ENCODE peak calls at places on chromosomes 1 and 21, in ten cellular contexts. One of them, this sample, is unnamed. For H3K4me1, the result is how much of the 10 kb centered on the place peaks cover.

GRCh38 chr1:215082532-215083407 is at the start of gene KCNK2:
- DNase-seq in left ventricle myocardium inferior: no peak
- DNase-seq in pancreas: peak
- DNase-seq in heart left ventricle: no peak
- DNase-seq in SJSA1: no peak
- DNase-seq in aorta: peak
- DNase-seq in CD8-positive, alpha-beta T cell: no peak
- DNase-seq in naive thymus-derived CD4-positive, alpha-beta T cell: no peak
- DNase-seq in right cardiac atrium: no peak
- DNase-seq in IMR-90: peak
- DNase-seq in this sample: no peak

GRCh38 chr1:108194051-108194450 is 6.1 kb downstream of the SLC25A24 start:
- DNase-seq in IMR-90: no peak
- DNase-seq in heart left ventricle: no peak
- DNase-seq in right cardiac atrium: no peak
- DNase-seq in SJSA1: no peak
- DNase-seq in CD8-positive, alpha-beta T cell: no peak
- DNase-seq in naive thymus-derived CD4-positive, alpha-beta T cell: no peak
- DNase-seq in pancreas: no peak
- DNase-seq in left ventricle myocardium inferior: no peak
- DNase-seq in aorta: no peak
- DNase-seq in this sample: no peak

GRCh38 chr1:118340928-118341905 is 156.2 kb upstream of the SPAG17 start:
- DNase-seq in aorta: no peak
- DNase-seq in naive thymus-derived CD4-positive, alpha-beta T cell: no peak
- DNase-seq in left ventricle myocardium inferior: no peak
- DNase-seq in heart left ventricle: no peak
- DNase-seq in right cardiac atrium: no peak
- DNase-seq in SJSA1: no peak
- DNase-seq in IMR-90: no peak
- DNase-seq in pancreas: no peak
- DNase-seq in CD8-positive, alpha-beta T cell: no peak
- DNase-seq in this sample: no peak

GRCh38 chr21:44365251-44365966 is 12.0 kb downstream of the TRPM2 start:
- DNase-seq in pancreas: peak
- DNase-seq in heart left ventricle: no peak
- DNase-seq in IMR-90: no peak
- DNase-seq in naive thymus-derived CD4-positive, alpha-beta T cell: no peak
- DNase-seq in left ventricle myocardium inferior: no peak
- DNase-seq in CD8-positive, alpha-beta T cell: no peak
- DNase-seq in right cardiac atrium: no peak
- DNase-seq in aorta: peak
- DNase-seq in SJSA1: no peak
- DNase-seq in this sample: no peak

GRCh38 chr1:203057831-203058673 is 27.8 kb downstream of the MYOG start:
- DNase-seq in aorta: no peak
- DNase-seq in CD8-positive, alpha-beta T cell: no peak
- DNase-seq in pancreas: no peak
- DNase-seq in SJSA1: no peak
- DNase-seq in right cardiac atrium: no peak
- DNase-seq in naive thymus-derived CD4-positive, alpha-beta T cell: no peak
- DNase-seq in heart left ventricle: no peak
- DNase-seq in left ventricle myocardium inferior: no peak
- DNase-seq in IMR-90: peak
- DNase-seq in this sample: no peak

GRCh38 chr21:34530264-34530663 is 18.3 kb upstream of the KCNE1 start:
- DNase-seq in naive thymus-derived CD4-positive, alpha-beta T cell: no peak
- DNase-seq in IMR-90: peak
- DNase-seq in pancreas: no peak
- DNase-seq in CD8-positive, alpha-beta T cell: no peak
- DNase-seq in SJSA1: no peak
- DNase-seq in heart left ventricle: no peak
- DNase-seq in left ventricle myocardium inferior: no peak
- DNase-seq in aorta: no peak
- DNase-seq in right cardiac atrium: no peak
- DNase-seq in this sample: no peak

GRCh38 chr1:229883504-229884200 is 183.4 kb upstream of the GALNT2 start:
- DNase-seq in naive thymus-derived CD4-positive, alpha-beta T cell: no peak
- DNase-seq in CD8-positive, alpha-beta T cell: no peak
- DNase-seq in pancreas: no peak
- DNase-seq in left ventricle myocardium inferior: no peak
- DNase-seq in IMR-90: no peak
- DNase-seq in SJSA1: no peak
- DNase-seq in right cardiac atrium: no peak
- DNase-seq in aorta: no peak
- DNase-seq in heart left ventricle: no peak
- DNase-seq in this sample: no peak

GRCh38 chr1:236280438-236281285 is 1.1 kb downstream of the ERO1B start:
- DNase-seq in pancreas: no peak
- DNase-seq in aorta: no peak
- DNase-seq in right cardiac atrium: no peak
- DNase-seq in heart left ventricle: no peak
- DNase-seq in IMR-90: no peak
- DNase-seq in left ventricle myocardium inferior: no peak
- DNase-seq in CD8-positive, alpha-beta T cell: peak
- DNase-seq in naive thymus-derived CD4-positive, alpha-beta T cell: peak
- DNase-seq in SJSA1: peak
- DNase-seq in this sample: peak

GRCh38 chr1:156675271-156675708 is 1.9 kb downstream of the NES start:
- DNase-seq in right cardiac atrium: no peak
- DNase-seq in left ventricle myocardium inferior: no peak
- DNase-seq in SJSA1: no peak
- DNase-seq in IMR-90: no peak
- DNase-seq in naive thymus-derived CD4-positive, alpha-beta T cell: no peak
- DNase-seq in aorta: no peak
- DNase-seq in pancreas: no peak
- DNase-seq in heart left ventricle: no peak
- DNase-seq in CD8-positive, alpha-beta T cell: no peak
- DNase-seq in this sample: no peak

GRCh38 chr1:156677616-156678596 is 699 bp upstream of the NES start:
- DNase-seq in aorta: peak
- DNase-seq in pancreas: no peak
- DNase-seq in SJSA1: peak
- DNase-seq in heart left ventricle: peak
- DNase-seq in right cardiac atrium: peak
- DNase-seq in naive thymus-derived CD4-positive, alpha-beta T cell: peak
- DNase-seq in left ventricle myocardium inferior: peak
- DNase-seq in IMR-90: peak
- DNase-seq in CD8-positive, alpha-beta T cell: peak
- DNase-seq in this sample: no peak

GRCh38 chr1:156675715-156676311 is 1.4 kb downstream of the NES start:
- DNase-seq in left ventricle myocardium inferior: peak
- DNase-seq in right cardiac atrium: no peak
- DNase-seq in heart left ventricle: no peak
- DNase-seq in CD8-positive, alpha-beta T cell: no peak
- DNase-seq in IMR-90: peak
- DNase-seq in aorta: no peak
- DNase-seq in SJSA1: peak
- DNase-seq in naive thymus-derived CD4-positive, alpha-beta T cell: no peak
- DNase-seq in pancreas: no peak
- DNase-seq in this sample: no peak

GRCh38 chr1:156676450-156676819 is 772 bp downstream of the NES start:
- DNase-seq in right cardiac atrium: no peak
- DNase-seq in heart left ventricle: peak
- DNase-seq in left ventricle myocardium inferior: no peak
- DNase-seq in aorta: no peak
- DNase-seq in IMR-90: no peak
- DNase-seq in pancreas: no peak
- DNase-seq in CD8-positive, alpha-beta T cell: no peak
- DNase-seq in naive thymus-derived CD4-positive, alpha-beta T cell: no peak
- DNase-seq in SJSA1: no peak
- DNase-seq in this sample: no peak

GRCh38 chr1:156676820-156677615 is at the start of gene NES:
- DNase-seq in CD8-positive, alpha-beta T cell: no peak
- DNase-seq in right cardiac atrium: peak
- DNase-seq in pancreas: no peak
- DNase-seq in SJSA1: peak
- DNase-seq in heart left ventricle: peak
- DNase-seq in naive thymus-derived CD4-positive, alpha-beta T cell: no peak
- DNase-seq in aorta: peak
- DNase-seq in IMR-90: peak
- DNase-seq in left ventricle myocardium inferior: peak
- DNase-seq in this sample: no peak
- H3K4me1 ChIP-seq in CD8-positive, alpha-beta T cell: under half
- H3K4me1 ChIP-seq in right cardiac atrium: under half
- H3K4me1 ChIP-seq in pancreas: under half
- H3K4me1 ChIP-seq in SJSA1: under half
- H3K4me1 ChIP-seq in heart left ventricle: under half
- H3K4me1 ChIP-seq in naive thymus-derived CD4-positive, alpha-beta T cell: under half
- H3K4me1 ChIP-seq in aorta: under half
- H3K4me1 ChIP-seq in IMR-90: under half
- H3K4me1 ChIP-seq in left ventricle myocardium inferior: half or more
- H3K4me1 ChIP-seq in this sample: under half

GRCh38 chr1:21641076-21641475 is 28.1 kb downstream of the RAP1GAP start:
- DNase-seq in CD8-positive, alpha-beta T cell: no peak
- DNase-seq in aorta: no peak
- DNase-seq in pancreas: peak
- DNase-seq in heart left ventricle: no peak
- DNase-seq in right cardiac atrium: no peak
- DNase-seq in SJSA1: no peak
- DNase-seq in left ventricle myocardium inferior: no peak
- DNase-seq in IMR-90: no peak
- DNase-seq in naive thymus-derived CD4-positive, alpha-beta T cell: no peak
- DNase-seq in this sample: no peak

GRCh38 chr1:21638531-21639341 is 30.4 kb downstream of the RAP1GAP start:
- DNase-seq in IMR-90: peak
- DNase-seq in pancreas: peak
- DNase-seq in heart left ventricle: no peak
- DNase-seq in CD8-positive, alpha-beta T cell: no peak
- DNase-seq in aorta: no peak
- DNase-seq in left ventricle myocardium inferior: peak
- DNase-seq in naive thymus-derived CD4-positive, alpha-beta T cell: no peak
- DNase-seq in SJSA1: peak
- DNase-seq in right cardiac atrium: no peak
- DNase-seq in this sample: no peak

GRCh38 chr1:21641537-21641936 is 27.6 kb downstream of the RAP1GAP start:
- DNase-seq in aorta: no peak
- DNase-seq in IMR-90: no peak
- DNase-seq in CD8-positive, alpha-beta T cell: no peak
- DNase-seq in right cardiac atrium: no peak
- DNase-seq in left ventricle myocardium inferior: no peak
- DNase-seq in SJSA1: no peak
- DNase-seq in naive thymus-derived CD4-positive, alpha-beta T cell: no peak
- DNase-seq in pancreas: no peak
- DNase-seq in heart left ventricle: no peak
- DNase-seq in this sample: no peak

GRCh38 chr1:21640653-21641052 is 28.5 kb downstream of the RAP1GAP start:
- DNase-seq in aorta: no peak
- DNase-seq in IMR-90: no peak
- DNase-seq in CD8-positive, alpha-beta T cell: no peak
- DNase-seq in heart left ventricle: no peak
- DNase-seq in left ventricle myocardium inferior: no peak
- DNase-seq in SJSA1: no peak
- DNase-seq in right cardiac atrium: no peak
- DNase-seq in naive thymus-derived CD4-positive, alpha-beta T cell: no peak
- DNase-seq in pancreas: no peak
- DNase-seq in this sample: no peak

GRCh38 chr1:21639594-21640041 is 29.5 kb downstream of the RAP1GAP start:
- DNase-seq in left ventricle myocardium inferior: no peak
- DNase-seq in aorta: no peak
- DNase-seq in right cardiac atrium: no peak
- DNase-seq in CD8-positive, alpha-beta T cell: no peak
- DNase-seq in IMR-90: no peak
- DNase-seq in naive thymus-derived CD4-positive, alpha-beta T cell: no peak
- DNase-seq in heart left ventricle: no peak
- DNase-seq in SJSA1: no peak
- DNase-seq in pancreas: no peak
- DNase-seq in this sample: no peak
- H3K4me1 ChIP-seq in left ventricle myocardium inferior: under half
- H3K4me1 ChIP-seq in aorta: under half
- H3K4me1 ChIP-seq in right cardiac atrium: under half
- H3K4me1 ChIP-seq in CD8-positive, alpha-beta T cell: under half
- H3K4me1 ChIP-seq in IMR-90: under half
- H3K4me1 ChIP-seq in naive thymus-derived CD4-positive, alpha-beta T cell: under half
- H3K4me1 ChIP-seq in heart left ventricle: under half
- H3K4me1 ChIP-seq in SJSA1: under half
- H3K4me1 ChIP-seq in pancreas: under half
- H3K4me1 ChIP-seq in this sample: under half

GRCh38 chr1:77672374-77672773 is 10.1 kb downstream of the ZZZ3 start:
- DNase-seq in SJSA1: no peak
- DNase-seq in left ventricle myocardium inferior: no peak
- DNase-seq in CD8-positive, alpha-beta T cell: no peak
- DNase-seq in pancreas: no peak
- DNase-seq in heart left ventricle: no peak
- DNase-seq in right cardiac atrium: no peak
- DNase-seq in naive thymus-derived CD4-positive, alpha-beta T cell: no peak
- DNase-seq in IMR-90: no peak
- DNase-seq in aorta: no peak
- DNase-seq in this sample: no peak
- H3K4me1 ChIP-seq in SJSA1: under half
- H3K4me1 ChIP-seq in left ventricle myocardium inferior: half or more
- H3K4me1 ChIP-seq in CD8-positive, alpha-beta T cell: under half
- H3K4me1 ChIP-seq in pancreas: under half
- H3K4me1 ChIP-seq in heart left ventricle: under half
- H3K4me1 ChIP-seq in right cardiac atrium: under half
- H3K4me1 ChIP-seq in naive thymus-derived CD4-positive, alpha-beta T cell: under half
- H3K4me1 ChIP-seq in IMR-90: under half
- H3K4me1 ChIP-seq in aorta: under half
- H3K4me1 ChIP-seq in this sample: under half

GRCh38 chr1:45824607-45825006 is 21.2 kb downstream of the MAST2 start:
- DNase-seq in aorta: no peak
- DNase-seq in naive thymus-derived CD4-positive, alpha-beta T cell: no peak
- DNase-seq in pancreas: no peak
- DNase-seq in heart left ventricle: no peak
- DNase-seq in left ventricle myocardium inferior: no peak
- DNase-seq in right cardiac atrium: no peak
- DNase-seq in SJSA1: no peak
- DNase-seq in CD8-positive, alpha-beta T cell: no peak
- DNase-seq in IMR-90: no peak
- DNase-seq in this sample: no peak

GRCh38 chr1:45820797-45821196 is 17.4 kb downstream of the MAST2 start:
- DNase-seq in SJSA1: no peak
- DNase-seq in pancreas: no peak
- DNase-seq in CD8-positive, alpha-beta T cell: no peak
- DNase-seq in naive thymus-derived CD4-positive, alpha-beta T cell: no peak
- DNase-seq in heart left ventricle: no peak
- DNase-seq in right cardiac atrium: no peak
- DNase-seq in aorta: no peak
- DNase-seq in IMR-90: no peak
- DNase-seq in left ventricle myocardium inferior: no peak
- DNase-seq in this sample: no peak

GRCh38 chr1:45820173-45820572 is 16.8 kb downstream of the MAST2 start:
- DNase-seq in SJSA1: no peak
- DNase-seq in aorta: no peak
- DNase-seq in heart left ventricle: no peak
- DNase-seq in CD8-positive, alpha-beta T cell: no peak
- DNase-seq in naive thymus-derived CD4-positive, alpha-beta T cell: peak
- DNase-seq in pancreas: no peak
- DNase-seq in left ventricle myocardium inferior: no peak
- DNase-seq in IMR-90: no peak
- DNase-seq in right cardiac atrium: no peak
- DNase-seq in this sample: no peak

GRCh38 chr1:45827256-45827655 is 23.8 kb downstream of the MAST2 start:
- DNase-seq in right cardiac atrium: no peak
- DNase-seq in IMR-90: no peak
- DNase-seq in CD8-positive, alpha-beta T cell: no peak
- DNase-seq in heart left ventricle: no peak
- DNase-seq in aorta: no peak
- DNase-seq in left ventricle myocardium inferior: no peak
- DNase-seq in naive thymus-derived CD4-positive, alpha-beta T cell: no peak
- DNase-seq in SJSA1: no peak
- DNase-seq in pancreas: no peak
- DNase-seq in this sample: no peak

DNA sequence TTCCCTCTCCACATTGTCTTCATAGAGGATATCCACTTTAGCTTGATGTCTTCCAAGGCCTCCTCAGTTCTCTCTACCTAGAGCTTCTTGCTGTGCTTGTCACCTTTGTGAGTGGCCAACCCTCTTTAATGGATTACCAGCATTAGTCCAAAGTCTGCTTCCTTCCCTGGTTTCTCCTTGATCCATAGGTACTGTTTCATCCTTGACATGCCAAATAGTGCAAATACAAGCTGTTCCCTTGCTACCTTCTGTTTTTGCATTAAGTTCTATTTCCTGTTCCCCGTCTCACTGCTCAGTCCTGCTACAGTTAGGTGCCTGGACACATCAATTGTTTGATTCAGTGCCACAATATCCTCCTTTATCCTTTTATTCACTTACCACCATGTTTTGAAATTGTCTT is 19.2 kb downstream of the MAST2 start:
- DNase-seq in SJSA1: no peak
- DNase-seq in IMR-90: no peak
- DNase-seq in aorta: no peak
- DNase-seq in heart left ventricle: no peak
- DNase-seq in left ventricle myocardium inferior: no peak
- DNase-seq in CD8-positive, alpha-beta T cell: no peak
- DNase-seq in pancreas: no peak
- DNase-seq in right cardiac atrium: no peak
- DNase-seq in naive thymus-derived CD4-positive, alpha-beta T cell: no peak
- DNase-seq in this sample: no peak
- H3K4me1 ChIP-seq in SJSA1: under half
- H3K4me1 ChIP-seq in IMR-90: under half
- H3K4me1 ChIP-seq in aorta: under half
- H3K4me1 ChIP-seq in heart left ventricle: under half
- H3K4me1 ChIP-seq in left ventricle myocardium inferior: under half
- H3K4me1 ChIP-seq in CD8-positive, alpha-beta T cell: under half
- H3K4me1 ChIP-seq in pancreas: under half
- H3K4me1 ChIP-seq in right cardiac atrium: under half
- H3K4me1 ChIP-seq in naive thymus-derived CD4-positive, alpha-beta T cell: under half
- H3K4me1 ChIP-seq in this sample: under half

This sample was measured in mucosa of descending colon.